ENCODE peak calls at places on chromosomes 3 and 15, in four cellular contexts. A is stomach, Q is left ventricle myocardium inferior, O is NT2/D1. J is an unnamed sample.
A peak's percentile ranks its signal among the peaks of the same experiment; 100 is the strongest.

GRCh38 chr3:115399751-115400150 is 223.6 kb upstream of the GAP43 start:
- DNase-seq in A (no peak), Q (no peak), O (peak; percentile 38), J (no peak)

GRCh38 chr15:72724028-72724427 is 38.0 kb downstream of the BBS4 start:
- DNase-seq in A (no peak), Q (no peak), O (no peak), J (no peak)

GRCh38 chr3:183312433-183312832 is 59.4 kb downstream of the B3GNT5 start:
- DNase-seq in A (no peak), Q (no peak), O (no peak), J (no peak)

GRCh38 chr3:190024912-190025311 is 95.8 kb downstream of the P3H2 start:
- DNase-seq in A (no peak), Q (no peak), O (no peak), J (no peak)

GRCh38 chr3:39378957-39379777 is 4.0 kb upstream of the SLC25A38 start:
- DNase-seq in A (peak; percentile 52), Q (no peak), O (no peak), J (peak; percentile 35)

GRCh38 chr3:128496602-128497304 is 3.8 kb upstream of the GATA2 start:
- DNase-seq in A (no peak), Q (no peak), O (no peak), J (no peak)

GRCh38 chr3:107523361-107524213 is 825 bp downstream of the BBX start:
- DNase-seq in A (peak; percentile 64), Q (peak; percentile 49), O (no peak), J (peak; percentile 59)

GRCh38 chr3:4290272-4290893 is 12.8 kb upstream of the SETMAR start:
- DNase-seq in A (no peak), Q (no peak), O (peak; percentile 36), J (peak; percentile 49)

GRCh38 chr15:81480645-81481053 is 106.6 kb upstream of the TMC3 start:
- DNase-seq in A (no peak), Q (no peak), O (peak; percentile 18), J (peak; percentile 44)

GRCh38 chr15:33111051-33111451 is 83.5 kb downstream of the FMN1 start:
- DNase-seq in A (no peak), Q (no peak), O (no peak), J (no peak)

GRCh38 chr15:29852201-29852600 is 29.9 kb upstream of the TJP1 start:
- DNase-seq in A (no peak), Q (no peak), O (no peak), J (no peak)

GRCh38 chr3:171113716-171114115 is 87.2 kb upstream of the SLC2A2 start:
- DNase-seq in A (no peak), Q (no peak), O (no peak), J (no peak)

GRCh38 chr15:24966364-24967103 is 11.7 kb downstream of the SNRPN start:
- DNase-seq in A (no peak), Q (no peak), O (no peak), J (no peak)

GRCh38 chr3:98901032-98901464 is 447 bp downstream of the DCBLD2 start:
- DNase-seq in A (peak; percentile 40), Q (peak; percentile 49), O (peak; percentile 58), J (peak; percentile 35)

GRCh38 chr3:48404440-48405342 is 25.2 kb downstream of the PLXNB1 start:
- DNase-seq in A (peak; percentile 24), Q (no peak), O (no peak), J (no peak)

GRCh38 chr3:124685481-124685880 is 44.8 kb upstream of the UMPS start:
- DNase-seq in A (no peak), Q (no peak), O (no peak), J (peak; percentile 47)

GRCh38 chr3:64109438-64109837 is 86.1 kb upstream of the PSMD6 start:
- DNase-seq in A (no peak), Q (no peak), O (peak; percentile 75), J (peak; percentile 16)

GRCh38 chr3:102095383-102095782 is 246.1 kb downstream of the NFKBIZ start:
- DNase-seq in A (no peak), Q (no peak), O (no peak), J (no peak)

GRCh38 chr3:126665221-126665936 is 10.5 kb upstream of the TXNRD3 start:
- DNase-seq in A (no peak), Q (no peak), O (no peak), J (no peak)

GRCh38 chr15:90286678-90287077 is 21.2 kb downstream of the NGRN start:
- DNase-seq in A (no peak), Q (no peak), O (no peak), J (no peak)

GRCh38 chr3:65436580-65436979 is 602.1 kb downstream of the MAGI1 start:
- DNase-seq in A (no peak), Q (no peak), O (peak; percentile 23), J (no peak)

GRCh38 chr3:62335196-62335595 is 38.2 kb downstream of the FEZF2 start:
- DNase-seq in A (no peak), Q (no peak), O (no peak), J (no peak)

GRCh38 chr15:57873564-57874209 is 167.2 kb downstream of the POLR2M start:
- DNase-seq in A (no peak), Q (no peak), O (no peak), J (no peak)

GRCh38 chr15:91867581-91868026 is 14.1 kb downstream of the SLCO3A1 start:
- DNase-seq in A (peak; percentile 81), Q (peak; percentile 73), O (no peak), J (no peak)

GRCh38 chr15:72809329-72809728 is 25.8 kb upstream of the ADPGK start:
- DNase-seq in A (no peak), Q (no peak), O (no peak), J (no peak)

GRCh38 chr3:48433472-48434118 is 3.7 kb upstream of the PLXNB1 start:
- DNase-seq in A (peak; percentile 32), Q (no peak), O (no peak), J (peak; percentile 95)

GRCh38 chr15:57205999-57206398 is 170.3 kb upstream of the CGNL1 start:
- DNase-seq in A (no peak), Q (no peak), O (no peak), J (peak; percentile 42)

GRCh38 chr15:50542051-50542450 is 4.4 kb downstream of the USP50 start:
- DNase-seq in A (no peak), Q (no peak), O (no peak), J (no peak)

GRCh38 chr15:99454941-99455795 is 110.6 kb upstream of the MEF2A start:
- DNase-seq in A (peak; percentile 89), Q (peak; percentile 91), O (no peak), J (peak; percentile 19)

GRCh38 chr15:48250640-48251076 is 44.6 kb downstream of the SLC12A1 start:
- DNase-seq in A (no peak), Q (no peak), O (peak; percentile 38), J (peak; percentile 21)

GRCh38 chr3:11465744-11466611 is 177.7 kb downstream of the VGLL4 start:
- DNase-seq in A (no peak), Q (no peak), O (no peak), J (no peak)

GRCh38 chr15:31202953-31203352 is 101.4 kb upstream of the TRPM1 start:
- DNase-seq in A (no peak), Q (no peak), O (no peak), J (no peak)

DNA sequence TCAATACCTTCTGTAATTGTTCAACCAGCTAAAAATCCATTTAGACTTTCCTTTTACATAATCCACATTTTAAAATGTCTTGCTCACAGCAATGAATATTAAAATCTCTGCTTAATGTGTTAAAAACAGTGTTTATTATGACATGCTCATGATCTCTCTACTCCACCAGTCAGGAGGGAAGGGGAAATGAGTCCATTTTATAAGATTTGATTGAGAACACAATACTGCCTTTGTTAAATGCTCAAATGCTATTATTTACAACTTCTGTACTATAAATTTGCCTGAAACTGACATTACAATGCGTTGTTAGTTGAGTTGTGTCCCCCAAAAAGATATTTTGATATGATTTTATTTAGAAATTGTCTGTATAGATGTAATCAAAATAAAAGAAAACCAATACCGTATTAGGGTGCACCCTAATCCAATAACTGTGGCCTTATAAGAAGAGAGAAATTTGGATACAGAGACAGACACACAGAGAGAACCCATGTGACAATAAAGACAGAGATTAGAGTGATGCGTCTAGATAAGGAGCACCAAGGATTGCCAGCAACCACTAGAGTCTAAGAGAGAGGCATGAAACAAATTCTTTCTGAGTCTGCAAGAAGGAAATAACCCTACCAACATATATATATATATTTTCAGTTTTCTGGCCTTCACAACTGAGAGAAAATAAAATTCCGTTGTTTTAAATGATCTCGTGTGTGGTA is 9.1 kb upstream of the PLSCR4 start:
- DNase-seq in A (no peak), Q (no peak), O (no peak), J (no peak)
- H3K36me3 ChIP-seq in A (no peaks in the 10 kb centered on the region), Q (no peaks in the 10 kb centered on the region), O (no peaks in the 10 kb centered on the region), J (no peaks in the 10 kb centered on the region)

GRCh38 chr3:169072494-169072893 is 591.0 kb downstream of the MECOM start:
- DNase-seq in A (no peak), Q (no peak), O (no peak), J (no peak)

GRCh38 chr3:169075710-169076109 is 587.8 kb downstream of the MECOM start:
- DNase-seq in A (no peak), Q (no peak), O (no peak), J (no peak)

DNA sequence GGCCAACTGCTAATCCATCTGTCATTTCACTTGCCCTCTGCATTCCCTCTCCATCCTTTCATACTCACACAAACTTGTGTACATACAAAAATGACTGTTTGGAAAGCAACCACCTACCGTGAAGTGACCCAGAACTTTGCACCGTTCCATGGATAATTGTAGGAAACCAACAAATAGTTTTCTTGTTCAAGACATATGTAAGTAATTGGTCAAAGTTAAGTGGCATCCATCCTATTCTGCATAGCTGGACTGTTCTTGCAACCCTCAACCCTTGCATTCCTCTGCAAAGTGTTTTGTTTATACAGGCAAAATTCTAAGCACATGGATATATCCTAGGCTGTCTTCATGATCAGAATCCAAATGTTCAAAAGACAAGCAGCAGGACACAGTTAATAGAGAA is 592.5 kb downstream of the MECOM start:
- DNase-seq in A (no peak), Q (no peak), O (no peak), J (no peak)
- H3K36me3 ChIP-seq in A (no peaks in the 10 kb centered on the region), Q (no peaks in the 10 kb centered on the region), O (no peaks in the 10 kb centered on the region), J (no peaks in the 10 kb centered on the region)

GRCh38 chr15:82651708-82652107 is 4.5 kb upstream of the CPEB1 start:
- DNase-seq in A (no peak), Q (no peak), O (no peak), J (no peak)

GRCh38 chr15:82647835-82648256 is 683 bp upstream of the CPEB1 start:
- DNase-seq in A (no peak), Q (peak; percentile 23), O (peak; percentile 28), J (no peak)

GRCh38 chr15:82648257-82649103 is 1.3 kb upstream of the CPEB1 start:
- DNase-seq in A (no peak), Q (no peak), O (no peak), J (no peak)

GRCh38 chr15:82649226-82649999 is 2.2 kb upstream of the CPEB1 start:
- DNase-seq in A (no peak), Q (no peak), O (no peak), J (no peak)

DNA sequence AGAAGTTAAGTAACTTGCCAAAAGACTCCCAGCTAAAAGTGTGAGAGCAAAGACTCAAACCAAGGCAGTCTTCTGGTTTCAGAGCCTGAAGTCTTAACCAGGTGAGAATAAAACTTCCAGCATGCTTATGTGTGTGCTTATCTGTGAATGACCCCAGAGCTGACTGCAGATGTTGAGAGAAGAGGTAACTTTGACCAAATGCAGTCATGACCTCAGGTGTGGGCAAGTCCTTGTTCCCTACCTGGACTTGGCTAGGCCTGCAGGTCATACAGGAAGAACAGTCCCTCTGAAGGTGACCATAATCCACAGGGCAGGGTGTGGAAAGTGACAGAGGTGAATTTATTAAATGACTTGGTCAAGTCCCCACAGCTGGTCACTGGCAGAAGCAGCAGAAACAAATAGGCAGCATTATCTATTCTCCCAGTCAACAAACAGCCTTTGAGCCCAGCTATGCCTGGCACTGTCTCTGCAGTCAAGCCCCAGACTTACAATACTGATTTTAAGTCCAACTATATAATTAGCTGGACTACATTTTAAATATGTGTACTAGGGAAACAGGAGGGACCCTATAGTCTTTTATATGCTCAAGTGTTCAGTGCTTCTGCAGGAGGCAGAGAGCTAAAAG is 3.0 kb upstream of the CPEB1 start:
- DNase-seq in A (no peak), Q (no peak), O (no peak), J (no peak)
- H3K36me3 ChIP-seq in A (no peaks in the 10 kb centered on the region), Q (no peaks in the 10 kb centered on the region), O (no peaks in the 10 kb centered on the region), J (no peaks in the 10 kb centered on the region)

GRCh38 chr3:9390265-9390888 is 7.0 kb upstream of the SETD5 start:
- DNase-seq in A (no peak), Q (no peak), O (no peak), J (no peak)
- H3K36me3 ChIP-seq in A (peaks cover 83% of the 10 kb centered on the region), Q (peaks cover 75% of the 10 kb centered on the region), O (peaks cover 95% of the 10 kb centered on the region), J (peaks cover 31% of the 10 kb centered on the region)

J was measured in small intestine.